ENCODE peak calls at places on chromosomes 7 and 10, in five cellular contexts. G is HCT116, Z is OCI-LY7, N is GM23338, W is neural progenitor cell. B is an unnamed sample.

GRCh38 chr10:43985941-43986340 is 337.3 kb upstream of the ZNF32 start:
- DNase-seq in G (no peak), W (no peak), Z (no peak), N (no peak), B (no peak)

GRCh38 chr10:71379118-71379781 is 17.5 kb upstream of the CDH23 start:
- DNase-seq in G (no peak), N (no peak), Z (no peak), W (no peak), B (no peak)

GRCh38 chr7:39510738-39511372 is 55.3 kb upstream of the YAE1 start:
- DNase-seq in W (no peak), G (no peak), N (no peak), Z (no peak), B (no peak)

GRCh38 chr7:65827366-65827765 is 45.5 kb upstream of the VKORC1L1 start:
- DNase-seq in W (no peak), G (no peak), Z (no peak), N (no peak), B (no peak)

GRCh38 chr10:132371641-132372081 is 25.3 kb upstream of the PWWP2B start:
- DNase-seq in N (peak), Z (peak), W (no peak), G (peak), B (no peak)

GRCh38 chr10:119545310-119545709 is 2.8 kb upstream of the RGS10 start:
- DNase-seq in G (no peak), Z (no peak), N (no peak), W (no peak), B (no peak)

GRCh38 chr10:97445722-97446639 is at the start of the genes EXOSC1 and ZDHHC16:
- DNase-seq in G (peak), Z (peak), W (peak), N (peak), B (peak)

GRCh38 chr7:50584793-50585399 is 19.7 kb upstream of the DDC start:
- DNase-seq in W (no peak), Z (no peak), G (no peak), N (no peak), B (no peak)

GRCh38 chr7:47670738-47671137 is 88.8 kb upstream of the TNS3 start:
- DNase-seq in G (no peak), W (no peak), N (peak), Z (peak), B (no peak)

GRCh38 chr10:75228278-75228677 is 7.5 kb downstream of the COMTD1 start:
- DNase-seq in Z (no peak), W (no peak), G (no peak), N (no peak), B (no peak)

GRCh38 chr7:74372060-74372408 is 81.7 kb upstream of the GTF2IRD1 start:
- DNase-seq in N (no peak), G (no peak), Z (no peak), W (no peak), B (no peak)

GRCh38 chr10:78035025-78035424 is 1.4 kb downstream of the RPS24 start:
- DNase-seq in Z (no peak), G (no peak), N (no peak), W (no peak), B (no peak)

GRCh38 chr10:70536196-70536920 is 57.8 kb downstream of the PALD1 start:
- DNase-seq in Z (no peak), N (peak), G (no peak), W (peak), B (no peak)

GRCh38 chr7:142560166-142560565 is 189.1 kb upstream of the PRSS1 start:
- DNase-seq in N (no peak), G (no peak), Z (no peak), W (no peak), B (no peak)
- TF ChIP-seq EZH2phosphoT487 in N (no peak), G (no peak), Z (no peak), W (no peak), B (no peak)

GRCh38 chr7:83930262-83930661 is 264.3 kb downstream of the SEMA3A start:
- DNase-seq in G (no peak), Z (no peak), W (no peak), N (no peak), B (no peak)

GRCh38 chr7:83931968-83932367 is 262.6 kb downstream of the SEMA3A start:
- DNase-seq in W (no peak), Z (no peak), N (no peak), G (no peak), B (no peak)

GRCh38 chr7:83936056-83936703 is 258.4 kb downstream of the SEMA3A start:
- DNase-seq in N (peak), W (peak), G (peak), Z (peak), B (peak)

GRCh38 chr7:83937930-83938329 is 256.7 kb downstream of the SEMA3A start:
- DNase-seq in W (no peak), N (no peak), Z (no peak), G (no peak), B (no peak)

DNA sequence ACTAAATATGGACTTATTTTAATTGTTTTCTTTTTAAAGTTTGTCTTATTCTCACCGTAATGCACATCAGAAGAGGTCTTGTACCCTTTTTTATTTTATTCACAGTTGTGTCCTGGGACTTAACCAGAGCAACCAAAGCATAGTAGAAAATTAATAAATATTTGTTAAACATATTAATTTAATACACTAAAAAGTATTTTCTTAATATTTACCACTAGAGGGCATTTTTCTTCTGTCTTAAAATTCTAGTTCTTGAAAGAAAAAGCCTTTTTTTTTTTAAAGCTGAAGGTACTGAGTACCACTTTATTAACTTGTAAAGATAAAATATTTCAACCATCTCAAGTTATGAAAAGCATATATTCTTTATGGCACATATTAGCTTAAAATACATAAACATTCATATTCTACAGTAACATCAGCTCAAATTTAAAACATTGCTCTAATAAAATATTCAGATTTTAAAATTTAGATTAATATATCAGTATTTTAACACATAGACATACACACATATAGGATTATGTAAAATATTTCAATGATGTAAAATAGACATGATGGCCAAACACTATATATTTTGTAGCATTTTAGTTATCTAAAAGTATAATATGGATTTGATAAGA is 260.4 kb downstream of the SEMA3A start:
- DNase-seq in W (no peak), N (peak), G (no peak), Z (no peak), B (no peak)
- TF ChIP-seq CTCF in W (peak), N (no peak), G (no peak), Z (peak), B (peak)

GRCh38 chr7:110909102-110909501 is 181.8 kb upstream of the LRRN3 start:
- DNase-seq in N (no peak), G (no peak), W (no peak), Z (no peak), B (no peak)
- H2AFZ ChIP-seq in N (no peak), G (no peak), W (no peak), Z (no peak), B (no peak)

DNA sequence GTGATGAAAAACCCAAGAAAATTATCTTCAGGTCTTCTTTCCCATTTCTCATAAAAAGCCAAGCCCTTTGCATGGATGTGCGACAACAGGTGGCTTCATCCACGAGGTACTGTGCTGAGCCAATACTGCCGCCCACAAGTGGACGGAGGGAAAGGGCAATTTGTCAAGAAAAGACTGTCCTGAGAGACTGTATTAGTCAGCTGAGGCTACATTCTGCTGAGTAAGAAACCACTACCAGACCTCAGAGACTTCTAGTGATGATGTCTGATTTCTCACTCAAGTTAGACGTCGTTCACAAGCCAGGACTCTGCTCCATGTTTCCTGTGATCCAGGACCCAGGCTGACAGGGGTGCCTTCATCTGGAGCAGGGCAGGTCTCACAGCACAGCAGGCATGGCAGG is 171.5 kb upstream of the CDCA7L start:
- DNase-seq in N (no peak), Z (no peak), W (no peak), G (no peak), B (no peak)
- TF ChIP-seq EZH2phosphoT487 in N (no peak), Z (no peak), W (no peak), G (no peak), B (no peak)

DNA sequence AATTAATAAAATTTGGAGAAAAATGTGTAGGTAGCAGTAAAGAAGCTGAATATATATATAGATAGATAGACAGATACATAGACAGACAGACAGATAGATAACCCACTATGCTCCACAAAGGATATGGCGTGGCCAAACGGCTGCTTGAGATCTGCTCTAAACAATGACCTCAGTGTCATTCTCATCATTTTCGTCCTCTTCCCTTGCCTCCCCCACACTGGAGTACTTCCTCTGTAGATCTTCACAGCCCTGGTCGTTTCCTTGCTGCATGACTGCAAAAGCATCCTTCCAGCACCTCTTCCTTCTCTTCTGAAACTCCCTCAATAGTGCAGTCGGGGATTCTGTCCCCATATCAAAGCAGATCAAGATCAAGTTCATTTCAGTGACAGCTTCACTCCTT is 35.6 kb upstream of the ATP6V0A4 start:
- DNase-seq in Z (no peak), G (no peak), W (no peak), N (no peak), B (no peak)
- TF ChIP-seq CTCF in Z (no peak), G (no peak), W (no peak), N (no peak), B (no peak)

DNA sequence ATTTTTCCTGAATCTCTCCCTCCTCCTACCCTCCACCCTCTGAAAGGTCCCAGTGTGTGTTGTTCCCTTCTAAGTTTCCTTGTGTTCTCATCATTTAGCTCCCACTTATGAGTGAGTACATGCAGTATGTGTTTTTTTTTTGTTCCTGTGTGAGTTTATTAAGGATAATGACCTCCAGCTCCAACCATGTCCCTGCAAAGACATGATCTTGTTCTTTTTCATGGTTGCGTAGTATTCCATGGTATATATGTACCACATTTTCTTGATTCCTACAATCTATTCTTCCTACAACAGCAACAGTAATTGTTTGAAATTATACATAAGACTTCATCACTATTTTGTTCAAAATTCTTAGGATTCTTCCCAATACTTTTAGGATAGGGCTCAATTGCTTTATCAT is 1117.8 kb downstream of the GATA3 start:
- DNase-seq in W (no peak), Z (no peak), N (no peak), G (no peak), B (no peak)
- H2AFZ ChIP-seq in W (no peak), Z (no peak), N (no peak), G (no peak), B (no peak)

GRCh38 chr10:13943735-13944398 is 357.1 kb downstream of the PRPF18 start:
- DNase-seq in G (no peak), N (peak), Z (no peak), W (peak), B (no peak)

GRCh38 chr10:13949844-13950542 is 363.2 kb downstream of the PRPF18 start:
- DNase-seq in G (no peak), W (no peak), N (no peak), Z (no peak), B (no peak)

GRCh38 chr10:13944901-13945300 is 358.1 kb downstream of the PRPF18 start:
- DNase-seq in W (no peak), Z (no peak), G (no peak), N (no peak), B (no peak)

GRCh38 chr10:13942030-13942429 is 355.3 kb downstream of the PRPF18 start:
- DNase-seq in W (no peak), G (no peak), N (no peak), Z (no peak), B (no peak)

GRCh38 chr10:13945760-13946460 is 359.1 kb downstream of the PRPF18 start:
- DNase-seq in G (no peak), N (peak), W (no peak), Z (no peak), B (peak)
- TF ChIP-seq EZH2phosphoT487 in G (no peak), N (no peak), W (no peak), Z (no peak), B (no peak)

DNA sequence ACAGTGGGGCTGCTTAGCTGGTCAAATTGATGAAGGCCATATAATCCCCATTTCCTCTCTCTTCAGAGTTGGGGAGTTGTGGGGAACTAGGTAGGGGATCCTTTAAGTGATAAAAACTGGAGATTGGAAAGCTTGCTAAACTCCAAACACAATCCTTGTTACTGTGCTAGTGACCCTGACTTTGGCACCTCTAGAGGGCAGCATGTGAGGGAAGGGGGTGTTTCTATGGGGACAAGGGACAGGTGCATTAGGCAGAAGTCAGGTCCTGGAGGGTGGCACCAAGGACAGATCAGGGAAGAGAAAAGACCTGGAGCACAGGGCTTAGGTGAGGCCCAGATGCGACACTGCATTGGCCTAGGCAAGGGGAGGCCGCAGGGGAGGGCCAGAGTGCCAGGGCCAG is 66.9 kb downstream of the CDHR3 start:
- DNase-seq in G (no peak), N (peak), Z (no peak), W (no peak), B (no peak)
- TF ChIP-seq CTCF in G (peak), N (peak), Z (peak), W (no peak), B (no peak)

GRCh38 chr10:30006410-30006809 is 53.0 kb downstream of the JCAD start:
- DNase-seq in G (no peak), Z (no peak), W (no peak), N (no peak), B (no peak)

GRCh38 chr10:30002438-30003266 is 56.7 kb downstream of the JCAD start:
- DNase-seq in Z (peak), N (peak), W (peak), G (peak), B (peak)

GRCh38 chr10:30007406-30007805 is 52.0 kb downstream of the JCAD start:
- DNase-seq in N (no peak), Z (no peak), W (no peak), G (no peak), B (no peak)
- H2AFZ ChIP-seq in N (peak), Z (no peak), W (peak), G (no peak), B (no peak)

B was measured in hepatocyte.